ENCODE peak calls at places on chromosomes 12 and 14, in six cellular contexts. R is SK-N-SH, L is HCT116, S is K562, Q is H1, A is GM12878. J is an unnamed sample.

GRCh38 chr12:117101953-117102833 is 3.0 kb upstream of the TESC start:
- DNase-seq in S (no peak), A (no peak), Q (no peak), R (no peak), L (no peak), J (no peak)

GRCh38 chr14:87896393-87897380 is 96.3 kb downstream of the GALC start:
- DNase-seq in L (peak; percentile 24), Q (no peak), S (peak; percentile 36), A (no peak), R (peak; percentile 35), J (peak; percentile 38)

GRCh38 chr14:24240110-24240918 is 2.1 kb downstream of the TINF2 start:
- DNase-seq in R (no peak), L (no peak), Q (no peak), S (no peak), A (no peak), J (no peak)

GRCh38 chr12:52439420-52439819 is 5.2 kb upstream of the KRT75 start:
- DNase-seq in R (no peak), S (no peak), Q (no peak), L (no peak), A (no peak), J (no peak)

GRCh38 chr12:40584763-40585162 is 107.5 kb upstream of the CNTN1 start:
- DNase-seq in Q (no peak), S (no peak), A (no peak), R (no peak), L (no peak), J (no peak)

GRCh38 chr14:67934851-67935250 is 115.3 kb downstream of the RAD51B start:
- DNase-seq in A (no peak), R (no peak), L (no peak), S (no peak), Q (no peak), J (no peak)

GRCh38 chr14:60649815-60650381 is 621 bp upstream of the SIX1 start:
- DNase-seq in Q (no peak), L (no peak), S (no peak), A (no peak), R (no peak), J (peak; percentile 27)

GRCh38 chr12:16612647-16613046 is 6.7 kb upstream of the LMO3 start:
- DNase-seq in L (no peak), R (no peak), A (no peak), Q (no peak), S (no peak), J (no peak)

GRCh38 chr14:55097894-55098560 is 31.0 kb upstream of the LGALS3 start:
- DNase-seq in R (no peak), A (peak; percentile 99), Q (no peak), S (no peak), L (no peak), J (no peak)
- TF ChIP-seq JUND in R (no peak), A (peak; percentile 91), Q (no peak), S (no peak), L (no peak), J (no peak)

GRCh38 chr12:104334581-104334980 is 31.0 kb downstream of the EID3 start:
- DNase-seq in S (no peak), Q (no peak), A (no peak), R (no peak), L (no peak), J (no peak)
- TF ChIP-seq JUND in S (no peak), Q (no peak), A (no peak), R (no peak), L (no peak), J (no peak)

DNA sequence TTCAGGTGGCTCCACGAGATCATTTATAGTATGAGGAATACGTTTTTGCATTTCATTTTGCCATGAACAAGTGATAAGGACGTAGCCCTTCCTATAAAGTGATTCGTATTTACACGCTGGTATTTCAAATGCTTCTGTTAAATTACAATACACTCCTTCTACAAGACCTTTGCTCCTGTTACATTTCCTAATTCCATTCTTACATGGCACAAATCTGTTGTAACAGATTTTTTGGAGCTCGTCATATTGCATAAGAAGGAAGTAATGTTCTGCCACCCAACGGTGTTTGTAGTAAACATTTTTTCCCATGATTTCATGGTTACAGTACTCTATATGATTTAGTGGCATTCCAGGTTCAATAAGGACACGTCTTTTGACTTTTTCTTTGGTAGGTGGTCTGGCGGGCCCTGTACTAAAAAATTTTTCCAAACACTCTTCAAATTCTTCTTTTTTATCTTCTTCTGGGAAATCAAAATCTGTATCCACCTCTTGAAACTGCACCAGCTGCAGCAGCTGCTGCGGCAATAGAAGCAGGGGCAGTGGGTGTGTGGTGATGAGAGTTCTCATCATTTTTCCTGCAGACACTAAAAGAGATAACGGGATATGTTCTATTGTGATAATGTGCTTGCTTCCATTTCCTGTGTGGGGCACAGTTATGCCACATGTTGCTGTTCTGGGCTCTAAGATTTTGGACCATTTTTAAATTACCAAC is 4.2 kb downstream of the RNASE9 start:
- DNase-seq in A (no peak), Q (no peak), S (no peak), L (no peak), R (no peak), J (no peak)
- TF ChIP-seq JUND in A (no peak), Q (no peak), S (no peak), L (no peak), R (no peak), J (no peak)

DNA sequence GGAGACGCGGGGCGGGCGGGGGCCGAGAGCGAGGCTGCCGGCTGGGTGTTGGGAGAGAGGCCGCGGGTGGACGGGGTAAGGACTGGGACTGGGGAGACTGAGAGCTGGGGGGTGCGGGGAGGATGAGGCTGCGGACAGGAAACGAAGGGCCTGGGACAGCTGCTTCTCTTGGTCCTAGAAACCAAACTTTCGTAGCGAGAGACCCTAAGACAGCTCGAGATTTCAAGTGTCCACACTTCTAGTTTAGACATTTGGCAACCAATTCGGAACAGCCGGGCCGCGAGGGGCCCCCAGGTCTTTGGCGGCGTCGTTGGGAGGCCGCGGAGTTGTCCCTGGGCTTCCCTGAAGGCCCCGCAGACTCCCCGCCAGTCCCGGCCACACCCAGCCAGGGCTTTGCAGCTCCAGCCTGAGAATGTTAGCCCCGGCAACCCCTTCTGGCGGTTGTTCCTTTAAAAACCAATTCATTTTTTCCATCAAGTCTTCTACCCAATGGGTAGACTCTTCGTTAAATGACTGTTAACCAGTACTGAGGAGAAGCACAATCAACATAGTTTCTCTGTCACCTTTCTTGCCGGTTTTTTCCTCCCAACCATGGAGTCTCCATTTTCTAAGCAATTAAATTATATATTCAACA is 11.5 kb downstream of the NKX2-1 start:
- DNase-seq in A (no peak), L (no peak), Q (no peak), S (no peak), R (peak; percentile 16), J (no peak)
- TF ChIP-seq JUND in A (no peak), L (no peak), Q (no peak), S (no peak), R (no peak), J (no peak)

DNA sequence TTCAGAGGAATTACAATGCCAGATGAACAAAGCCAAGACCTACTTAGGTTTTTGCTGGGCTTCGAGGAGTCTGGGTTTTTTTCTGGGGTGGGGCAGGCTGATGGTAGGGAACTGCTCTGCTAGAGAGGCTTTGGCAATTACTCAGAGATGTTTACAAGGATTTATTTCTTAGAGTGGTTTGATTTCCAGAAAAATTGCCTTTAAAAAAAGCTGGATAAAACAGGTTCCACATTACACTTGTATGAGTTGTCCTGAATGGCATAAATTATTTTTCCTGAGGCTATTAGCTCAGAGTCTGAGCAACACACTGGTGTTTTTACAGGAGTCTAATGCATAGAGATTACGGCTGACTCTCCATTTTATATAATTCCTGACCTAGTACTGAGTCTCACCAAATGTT is 118.5 kb upstream of the FRMD6 start:
- DNase-seq in S (no peak), R (no peak), Q (no peak), L (no peak), A (no peak), J (peak; percentile 38)
- TF ChIP-seq JUND in S (no peak), R (peak; percentile 60), Q (no peak), L (no peak), A (no peak), J (no peak)

DNA sequence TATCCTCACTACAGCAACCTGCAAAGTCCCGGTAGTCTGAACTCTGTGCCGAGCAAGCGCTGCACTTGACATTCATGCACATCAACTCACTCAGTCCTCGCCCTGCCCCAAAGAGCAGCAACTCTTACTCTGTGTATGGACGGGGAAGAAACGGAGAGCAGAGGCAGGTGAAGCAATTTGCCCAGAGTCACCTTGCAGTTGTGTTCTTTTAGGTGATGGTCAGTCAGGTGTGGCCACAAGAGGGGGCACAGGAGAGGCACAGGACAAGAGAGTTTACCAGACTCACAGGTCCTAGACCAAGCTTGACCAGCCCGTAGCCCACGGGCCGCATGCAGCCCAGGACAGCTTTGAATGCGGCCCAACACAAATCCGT is 39.1 kb downstream of the TSPAN11 start:
- DNase-seq in L (peak; percentile 6), A (no peak), R (no peak), Q (no peak), S (no peak), J (peak; percentile 77)
- TF ChIP-seq JUND in L (no peak), A (no peak), R (no peak), Q (no peak), S (no peak), J (no peak)

GRCh38 chr12:7158866-7159600 is 28.9 kb downstream of the CLSTN3 start:
- DNase-seq in R (no peak), A (no peak), S (no peak), Q (no peak), L (no peak), J (no peak)
- TF ChIP-seq JUND in R (no peak), A (no peak), S (no peak), Q (no peak), L (no peak), J (no peak)

GRCh38 chr12:96497800-96498199 is 8.4 kb downstream of the CFAP54 start:
- DNase-seq in A (no peak), S (no peak), R (no peak), L (no peak), Q (no peak), J (no peak)
- TF ChIP-seq JUND in A (no peak), S (no peak), R (no peak), L (no peak), Q (no peak), J (no peak)